ENCODE peak calls at places on chromosome 14, in five cellular contexts. H, S, R, N and D are unnamed samples.

GRCh38 chr14:104424406-104425072 is 155.0 kb upstream of the C14orf180 start:
- DNase-seq in S (peak), N (peak), R (no peak), H (peak), D (no peak)

GRCh38 chr14:75295491-75296338 is 17.1 kb downstream of the FOS start:
- DNase-seq in S (peak), H (peak), N (peak), R (peak), D (no peak)

GRCh38 chr14:100755649-100756048 is 29.0 kb downstream of the DLK1 start:
- DNase-seq in S (no peak), H (no peak), R (no peak), N (no peak), D (no peak)

GRCh38 chr14:56491299-56492285 is 88.0 kb upstream of the TMEM260 start:
- DNase-seq in R (peak), N (peak), H (no peak), S (peak), D (peak)

GRCh38 chr14:83044001-83044400 is 1510.3 kb upstream of the SEL1L start:
- DNase-seq in H (no peak), N (no peak), S (no peak), R (no peak), D (no peak)

GRCh38 chr14:23147676-23148075 is 28.6 kb upstream of the CEBPE start:
- DNase-seq in N (peak), S (no peak), H (no peak), R (no peak), D (no peak)

GRCh38 chr14:35292770-35293561 is 784 bp downstream of the PSMA6 start:
- DNase-seq in H (no peak), S (no peak), R (no peak), N (no peak), D (no peak)

GRCh38 chr14:90489306-90489705 is 92.5 kb downstream of the CALM1 start:
- DNase-seq in N (no peak), H (no peak), R (no peak), S (no peak), D (no peak)

GRCh38 chr14:80784824-80785223 is 156.7 kb downstream of the CEP128 start:
- DNase-seq in N (no peak), H (no peak), R (no peak), S (peak), D (no peak)

GRCh38 chr14:50932159-50932558 is 12.1 kb downstream of the PYGL start:
- DNase-seq in H (no peak), N (no peak), R (no peak), S (no peak), D (no peak)

GRCh38 chr14:24995016-24995415 is 54.9 kb downstream of the STXBP6 start:
- DNase-seq in N (no peak), S (no peak), R (no peak), H (no peak), D (no peak)

GRCh38 chr14:46322076-46322475 is 329.5 kb downstream of the RPL10L start:
- DNase-seq in R (no peak), S (no peak), N (no peak), H (no peak), D (no peak)